ENCODE peak calls at places on chromosome 22, in four cellular contexts. I is stomach, J is spleen, N is GM23338. G is an unnamed sample.

GRCh38 chr22:45413368-45414211 is at the start of the genes RIBC2 and SMC1B:
- DNase-seq in I (peak), J (peak), N (peak), G (no peak)

GRCh38 chr22:33807465-33807864 is 112.8 kb downstream of the LARGE1 start:
- DNase-seq in I (no peak), J (no peak), N (no peak), G (no peak)

GRCh38 chr22:47045691-47046410 is 283.4 kb downstream of the TBC1D22A start:
- DNase-seq in I (no peak), J (peak), N (no peak), G (no peak)

GRCh38 chr22:46737105-46737975 is 712 bp downstream of the CERK start:
- DNase-seq in I (no peak), J (peak), N (peak), G (no peak)

GRCh38 chr22:31895317-31896133 is 48.8 kb upstream of the YWHAH start:
- DNase-seq in I (no peak), J (peak), N (no peak), G (no peak)

GRCh38 chr22:17337639-17338038 is 31.6 kb upstream of the CECR2 start:
- DNase-seq in I (no peak), J (no peak), N (no peak), G (no peak)

GRCh38 chr22:39498802-39499201 is 3.3 kb upstream of the MIEF1 start:
- DNase-seq in I (no peak), J (no peak), N (no peak), G (no peak)

GRCh38 chr22:20312396-20313191 is 7.3 kb downstream of the DGCR6L start:
- DNase-seq in I (peak), J (peak), N (no peak), G (peak)

GRCh38 chr22:21713428-21714058 is 22.1 kb downstream of the YPEL1 start:
- DNase-seq in I (no peak), J (no peak), N (no peak), G (no peak)

GRCh38 chr22:17777005-17777716 is 2.9 kb upstream of the BID start:
- DNase-seq in I (peak), J (peak), N (no peak), G (no peak)

GRCh38 chr22:27032121-27032761 is 374.9 kb downstream of the MIAT start:
- DNase-seq in I (no peak), J (no peak), N (peak), G (no peak)

GRCh38 chr22:24553597-24554315 is 1.2 kb downstream of the GUCD1 start:
- DNase-seq in I (peak), J (peak), N (no peak), G (no peak)

GRCh38 chr22:37160037-37160436 is 10.3 kb upstream of the IL2RB start:
- DNase-seq in I (no peak), J (peak), N (peak), G (no peak)

GRCh38 chr22:44181033-44181911 is 547 bp downstream of the PARVG start:
- DNase-seq in I (peak), J (peak), N (no peak), G (no peak)

GRCh38 chr22:44752285-44753188 is at the start of gene ARHGAP8:
- DNase-seq in I (peak), J (peak), N (peak), G (no peak)

GRCh38 chr22:44102856-44103255 is 77.9 kb upstream of the PARVG start:
- DNase-seq in I (no peak), J (peak), N (no peak), G (peak)

GRCh38 chr22:46983046-46983445 is 220.6 kb downstream of the TBC1D22A start:
- DNase-seq in I (no peak), J (no peak), N (no peak), G (no peak)

GRCh38 chr22:26585104-26585790 is 4.7 kb downstream of the TPST2 start:
- DNase-seq in I (peak), J (peak), N (no peak), G (no peak)

GRCh38 chr22:33909075-33909458 is 11.2 kb downstream of the LARGE1 start:
- DNase-seq in I (no peak), J (no peak), N (no peak), G (no peak)

GRCh38 chr22:38948181-38948940 is 9.0 kb upstream of the APOBEC3A start:
- DNase-seq in I (no peak), J (no peak), N (no peak), G (peak)

GRCh38 chr22:26975865-26976264 is 318.5 kb downstream of the MIAT start:
- DNase-seq in I (no peak), J (no peak), N (no peak), G (no peak)

GRCh38 chr22:39364646-39365405 is 15.0 kb downstream of the SYNGR1 start:
- DNase-seq in I (no peak), J (no peak), N (no peak), G (no peak)

GRCh38 chr22:48757581-48757980 is 1070.1 kb downstream of the BRD1 start:
- DNase-seq in I (peak), J (peak), N (no peak), G (peak)

GRCh38 chr22:24730864-24731263 is 43.7 kb downstream of the PIWIL3 start:
- DNase-seq in I (no peak), J (no peak), N (peak), G (no peak)

GRCh38 chr22:42473484-42474193 is 41.4 kb upstream of the NFAM1 start:
- DNase-seq in I (no peak), J (no peak), N (peak), G (no peak)

GRCh38 chr22:46961591-46962290 is 199.3 kb downstream of the TBC1D22A start:
- DNase-seq in I (peak), J (no peak), N (no peak), G (peak)

GRCh38 chr22:37570661-37570976 is 9.3 kb downstream of the LGALS2 start:
- DNase-seq in I (no peak), J (no peak), N (no peak), G (no peak)

GRCh38 chr22:27987557-27987956 is 68.5 kb upstream of the PITPNB start:
- DNase-seq in I (peak), J (no peak), N (no peak), G (no peak)

GRCh38 chr22:38260760-38261477 is 11.9 kb downstream of the TMEM184B start:
- DNase-seq in I (no peak), J (no peak), N (no peak), G (no peak)

GRCh38 chr22:38450234-38450797 is 4.7 kb downstream of the KCNJ4 start:
- DNase-seq in I (no peak), J (no peak), N (no peak), G (no peak)

GRCh38 chr22:39183991-39184585 is 31.6 kb upstream of the CBX7 start:
- DNase-seq in I (no peak), J (peak), N (peak), G (no peak)

GRCh38 chr22:39593061-39593930 is 22.7 kb downstream of the CACNA1I start:
- DNase-seq in I (no peak), J (no peak), N (no peak), G (no peak)

GRCh38 chr22:44625421-44625760 is 76.6 kb upstream of the PRR5 start:
- DNase-seq in I (no peak), J (peak), N (no peak), G (no peak)

GRCh38 chr22:19764636-19765476 is 4.3 kb downstream of the TBX1 start:
- DNase-seq in I (no peak), J (no peak), N (peak), G (no peak)

GRCh38 chr22:27795053-27795452 is 6.5 kb downstream of the MN1 start:
- DNase-seq in I (no peak), J (no peak), N (peak), G (no peak)

GRCh38 chr22:19942886-19943664 is 1.5 kb upstream of the TXNRD2 start:
- DNase-seq in I (no peak), J (no peak), N (no peak), G (no peak)

GRCh38 chr22:25365491-25366261 is 146.2 kb downstream of the CRYBB2 start:
- DNase-seq in I (peak), J (peak), N (no peak), G (no peak)

GRCh38 chr22:25774575-25775026 is 32.6 kb downstream of the MYO18B start:
- DNase-seq in I (no peak), J (no peak), N (peak), G (no peak)

GRCh38 chr22:29387921-29388758 is at the start of gene AP1B1:
- DNase-seq in I (peak), J (peak), N (peak), G (peak)
- TF ChIP-seq POLR2AphosphoS5 in I (peak), J (peak), N (peak), G (no peak)

GRCh38 chr22:50641696-50642607 is 14.0 kb upstream of the ARSA start:
- DNase-seq in I (no peak), J (no peak), N (peak), G (no peak)
- TF ChIP-seq POLR2AphosphoS5 in I (no peak), J (peak), N (no peak), G (no peak)

DNA sequence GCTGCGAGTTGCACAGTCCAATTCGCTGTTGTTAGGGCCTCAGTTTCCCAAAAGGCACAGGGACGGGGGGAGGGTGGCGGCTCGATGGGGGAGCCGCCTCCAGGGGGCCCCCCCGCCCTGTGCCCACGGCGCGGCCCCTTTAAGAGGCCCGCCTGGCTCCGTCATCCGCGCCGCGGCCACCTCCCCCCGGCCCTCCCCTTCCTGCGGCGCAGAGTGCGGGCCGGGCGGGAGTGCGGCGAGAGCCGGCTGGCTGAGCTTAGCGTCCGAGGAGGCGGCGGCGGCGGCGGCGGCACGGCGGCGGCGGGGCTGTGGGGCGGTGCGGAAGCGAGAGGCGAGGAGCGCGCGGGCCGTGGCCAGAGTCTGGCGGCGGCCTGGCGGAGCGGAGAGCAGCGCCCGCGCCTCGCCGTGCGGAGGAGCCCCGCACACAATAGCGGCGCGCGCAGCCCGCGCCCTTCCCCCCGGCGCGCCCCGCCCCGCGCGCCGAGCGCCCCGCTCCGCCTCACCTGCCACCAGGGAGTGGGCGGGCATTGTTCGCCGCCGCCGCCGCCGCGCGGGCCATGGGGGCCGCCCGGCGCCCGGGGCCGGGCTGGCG is at the start of gene BCR:
- DNase-seq in I (peak), J (peak), N (peak), G (peak)
- TF ChIP-seq POLR2AphosphoS5 in I (peak), J (peak), N (peak), G (no peak)

GRCh38 chr22:36153756-36154155 is 6.8 kb downstream of the APOL3 start:
- DNase-seq in I (no peak), J (no peak), N (no peak), G (no peak)

GRCh38 chr22:36156515-36157419 is 3.8 kb downstream of the APOL3 start:
- DNase-seq in I (peak), J (peak), N (peak), G (peak)

GRCh38 chr22:36152088-36152487 is 8.5 kb downstream of the APOL3 start:
- DNase-seq in I (no peak), J (no peak), N (no peak), G (no peak)

GRCh38 chr22:36156119-36156514 is 4.4 kb downstream of the APOL3 start:
- DNase-seq in I (no peak), J (no peak), N (no peak), G (no peak)

GRCh38 chr22:36155702-36156101 is 4.9 kb downstream of the APOL3 start:
- DNase-seq in I (peak), J (no peak), N (no peak), G (no peak)
- TF ChIP-seq POLR2AphosphoS5 in I (no peak), J (peak), N (no peak), G (no peak)

GRCh38 chr22:41397143-41397811 is 15.5 kb downstream of the TEF start:
- DNase-seq in I (no peak), J (no peak), N (no peak), G (no peak)
- TF ChIP-seq POLR2AphosphoS5 in I (no peak), J (no peak), N (no peak), G (no peak)

G was measured in suprapubic skin.